ENCODE peak calls at places on chromosomes 2 and 18, in seven cellular contexts. V, J, G, D, M, T and P are unnamed samples.

GRCh38 chr2:200168641-200169265 is 137.7 kb upstream of the SPATS2L start:
- DNase-seq in V (no peak), J (no peak), G (no peak), D (no peak), M (no peak), T (no peak), P (no peak)

GRCh38 chr2:12587729-12588522 is 128.8 kb upstream of the TRIB2 start:
- DNase-seq in V (no peak), J (no peak), G (peak; percentile 61), D (peak; percentile 92), M (no peak), T (no peak), P (peak; percentile 86)

GRCh38 chr2:231099918-231100317 is 24.9 kb downstream of the HTR2B start:
- DNase-seq in V (peak; percentile 17), J (no peak), G (no peak), D (no peak), M (no peak), T (no peak), P (no peak)

GRCh38 chr2:20012282-20013060 is at the start of gene MATN3:
- DNase-seq in V (peak; percentile 61), J (peak; percentile 81), G (peak; percentile 18), D (peak; percentile 38), M (no peak), T (peak; percentile 46), P (no peak)

GRCh38 chr2:191202881-191203397 is 42.3 kb upstream of the MYO1B start:
- DNase-seq in V (no peak), J (no peak), G (no peak), D (peak; percentile 90), M (no peak), T (no peak), P (no peak)

GRCh38 chr18:63454497-63454896 is 22.3 kb upstream of the SERPINB5 start:
- DNase-seq in V (no peak), J (no peak), G (no peak), D (no peak), M (no peak), T (no peak), P (no peak)

GRCh38 chr2:23601301-23601965 is 216.5 kb downstream of the KLHL29 start:
- DNase-seq in V (no peak), J (no peak), G (no peak), D (peak; percentile 18), M (no peak), T (no peak), P (no peak)

GRCh38 chr2:108868911-108869310 is 82.3 kb downstream of the CCDC138 start:
- DNase-seq in V (no peak), J (no peak), G (no peak), D (no peak), M (no peak), T (no peak), P (no peak)

GRCh38 chr2:240794178-240794721 is 25.8 kb downstream of the KIF1A start:
- DNase-seq in V (no peak), J (peak; percentile 58), G (no peak), D (no peak), M (no peak), T (peak; percentile 75), P (no peak)

GRCh38 chr18:29892960-29893558 is 1149.5 kb downstream of the DSC3 start:
- DNase-seq in V (no peak), J (no peak), G (no peak), D (peak; percentile 13), M (no peak), T (no peak), P (no peak)
- TF ChIP-seq CTCF in V (peak; percentile 68), J (peak; percentile 35), G (no peak), D (peak; percentile 57), M (peak; percentile 40), T (peak; percentile 31), P (no peak)

GRCh38 chr18:12420831-12421421 is 13.2 kb downstream of the PRELID3A start:
- DNase-seq in V (no peak), J (no peak), G (no peak), D (no peak), M (peak; percentile 52), T (no peak), P (no peak)
- H3K4me3 ChIP-seq in V (no peak overlapping the region), J (peak overlapping the region; percentile 58), G (peak overlapping the region; percentile 51), D (no peak overlapping the region), M (peak overlapping the region; percentile 83), T (no peak overlapping the region), P (peak overlapping the region; percentile 32)

DNA sequence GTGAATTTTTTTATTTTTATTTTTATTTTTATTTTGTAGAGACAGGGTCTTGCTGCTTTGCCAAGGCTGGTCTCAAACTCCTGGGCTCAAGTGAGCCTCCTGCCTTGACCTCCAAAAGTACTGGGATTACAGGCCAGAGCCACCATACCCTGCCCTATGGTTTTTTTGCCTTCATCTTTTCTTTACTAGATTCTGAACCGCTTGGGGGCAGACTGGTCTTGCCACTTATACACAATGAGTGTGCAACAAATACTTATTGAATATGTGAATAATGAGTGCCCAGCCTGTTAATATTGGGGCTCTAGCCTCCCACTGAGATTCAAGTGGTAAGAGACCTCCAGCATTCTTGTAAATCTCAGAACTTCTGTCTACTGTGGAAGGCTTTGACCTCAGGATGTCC is 3.9 kb downstream of the NCK2 start:
- DNase-seq in V (no peak), J (no peak), G (no peak), D (no peak), M (no peak), T (no peak), P (no peak)
- TF ChIP-seq CTCF in V (peak; percentile 19), J (peak; percentile 6), G (no peak), D (no peak), M (no peak), T (no peak), P (no peak)

DNA sequence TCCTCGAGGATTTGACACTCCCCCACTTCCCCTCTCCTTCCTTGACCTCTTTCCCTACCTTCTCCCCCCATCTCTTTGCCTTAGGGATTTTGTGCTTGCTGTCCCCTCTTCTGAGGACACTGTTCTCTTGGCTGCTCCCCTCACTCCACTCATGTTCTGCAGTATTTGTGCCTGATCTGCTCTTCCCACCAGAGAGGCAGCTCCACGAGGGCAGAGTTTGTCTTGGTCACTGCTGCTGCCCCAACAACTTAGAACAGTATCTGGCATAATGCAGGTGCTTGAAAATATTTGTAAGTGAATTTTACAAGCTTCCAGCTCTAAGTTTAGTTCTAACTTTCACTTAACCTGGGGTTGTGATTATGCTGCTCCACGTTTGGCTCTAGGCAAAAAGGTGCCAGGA is 10.0 kb upstream of the WIPF1 start:
- DNase-seq in V (no peak), J (no peak), G (no peak), D (no peak), M (no peak), T (no peak), P (no peak)
- H3K4me3 ChIP-seq in V (no peak overlapping the region), J (no peak overlapping the region), G (no peak overlapping the region), D (no peak overlapping the region), M (no peak overlapping the region), T (no peak overlapping the region), P (no peak overlapping the region)

GRCh38 chr2:48540237-48540935 is 10.4 kb downstream of the STON1 start:
- DNase-seq in V (no peak), J (no peak), G (no peak), D (no peak), M (no peak), T (no peak), P (no peak)

GRCh38 chr2:48543895-48544294 is 13.9 kb downstream of the STON1 start:
- DNase-seq in V (no peak), J (no peak), G (no peak), D (no peak), M (no peak), T (no peak), P (peak; percentile 14)

GRCh38 chr2:48548871-48549270 is 18.9 kb downstream of the STON1 start:
- DNase-seq in V (peak; percentile 49), J (no peak), G (no peak), D (no peak), M (no peak), T (no peak), P (peak; percentile 24)

GRCh38 chr2:48541696-48542389 is 11.9 kb downstream of the STON1 start:
- DNase-seq in V (no peak), J (no peak), G (no peak), D (no peak), M (no peak), T (no peak), P (no peak)

GRCh38 chr2:48545244-48545643 is 15.3 kb downstream of the STON1 start:
- DNase-seq in V (no peak), J (no peak), G (no peak), D (no peak), M (no peak), T (no peak), P (no peak)
- TF ChIP-seq CTCF in V (no peak), J (no peak), G (no peak), D (no peak), M (no peak), T (no peak), P (peak; percentile 37)

GRCh38 chr2:48313036-48313877 is 216.7 kb upstream of the STON1 start:
- DNase-seq in V (no peak), J (no peak), G (no peak), D (no peak), M (no peak), T (no peak), P (no peak)
- H3K4me3 ChIP-seq in V (no peak overlapping the region), J (peak overlapping the region; percentile 91), G (peak overlapping the region; percentile 90), D (no peak overlapping the region), M (peak overlapping the region; percentile 84), T (peak overlapping the region; percentile 80), P (no peak overlapping the region)

GRCh38 chr18:21741511-21742322 is 1.1 kb downstream of the MIB1 start:
- DNase-seq in V (peak; percentile 42), J (peak; percentile 78), G (peak; percentile 33), D (peak; percentile 17), M (no peak), T (peak; percentile 48), P (no peak)
- TF ChIP-seq CTCF in V (no peak), J (no peak), G (no peak), D (no peak), M (no peak), T (no peak), P (no peak)

DNA sequence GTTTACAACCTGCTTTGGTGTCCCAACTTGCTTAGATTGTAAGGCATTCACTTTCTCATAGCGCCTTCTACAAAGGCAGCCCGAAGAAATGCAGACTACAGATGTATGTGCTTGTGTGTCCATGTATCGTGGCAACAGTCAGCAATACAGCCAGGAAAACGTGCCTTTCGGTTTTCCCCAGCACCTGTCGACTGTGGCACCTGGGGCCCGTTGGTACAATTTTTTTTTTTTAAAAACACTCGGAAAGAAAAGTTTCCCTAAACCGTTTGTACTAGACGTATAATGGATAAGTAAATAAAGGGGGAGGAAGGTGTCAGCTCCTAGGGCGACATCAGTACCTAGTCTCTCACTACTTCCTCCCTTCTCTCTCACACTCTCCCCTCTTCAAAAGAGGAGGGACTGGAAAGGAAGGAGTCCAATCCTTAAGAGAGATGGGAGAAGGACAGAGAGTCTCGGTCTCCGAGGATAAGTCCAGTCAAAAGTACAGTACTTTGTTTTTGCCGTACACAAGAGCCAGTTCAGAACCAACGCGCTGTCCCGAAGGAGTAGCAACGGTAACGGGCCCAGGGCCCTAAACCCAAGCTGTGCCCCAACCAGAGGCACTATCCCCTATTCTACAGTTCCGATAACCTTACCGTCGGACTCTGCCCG is 788 bp downstream of the PPP4R3B start:
- DNase-seq in V (peak; percentile 35), J (no peak), G (no peak), D (peak; percentile 70), M (no peak), T (no peak), P (no peak)
- H3K4me3 ChIP-seq in V (peak overlapping the region; percentile 100), J (peak overlapping the region; percentile 91), G (peak overlapping the region; percentile 87), D (peak overlapping the region; percentile 90), M (peak overlapping the region; percentile 93), T (peak overlapping the region; percentile 75), P (peak overlapping the region; percentile 93)